ENCODE peak calls at places on chromosomes 1 and 21, in six cellular contexts. I is B cell, B is prostate gland, A is HCT116, Z is BE2C, R is ovary. Y is an unnamed sample.

GRCh38 chr1:110385369-110385768 is 5.5 kb downstream of the SLC16A4 start:
- DNase-seq in I (peak), B (no peak), A (no peak), Z (no peak), R (no peak), Y (no peak)

GRCh38 chr21:26934383-26934782 is 32.5 kb downstream of the ADAMTS5 start:
- DNase-seq in I (no peak), B (no peak), A (no peak), Z (no peak), R (no peak), Y (no peak)

GRCh38 chr1:231626951-231627614 is 493 bp downstream of the DISC1 start:
- DNase-seq in I (peak), B (peak), A (no peak), Z (peak), R (peak), Y (peak)

GRCh38 chr21:16608209-16608830 is 878.5 kb downstream of the USP25 start:
- DNase-seq in I (no peak), B (no peak), A (no peak), Z (no peak), R (no peak), Y (no peak)

GRCh38 chr1:162632743-162633326 is 571 bp downstream of the DDR2 start:
- DNase-seq in I (no peak), B (no peak), A (no peak), Z (no peak), R (peak), Y (no peak)

GRCh38 chr1:145872421-145872891 is 13.2 kb downstream of the ANKRD35 start:
- DNase-seq in I (no peak), B (peak), A (no peak), Z (no peak), R (peak), Y (no peak)

GRCh38 chr1:116506132-116507004 is 64.5 kb downstream of the CD58 start:
- DNase-seq in I (no peak), B (no peak), A (no peak), Z (no peak), R (no peak), Y (no peak)

GRCh38 chr1:6357243-6357929 is 36.2 kb downstream of the ACOT7 start:
- DNase-seq in I (no peak), B (no peak), A (no peak), Z (no peak), R (no peak), Y (no peak)

GRCh38 chr1:174965006-174965971 is 34.5 kb upstream of the CACYBP start:
- DNase-seq in I (no peak), B (no peak), A (no peak), Z (no peak), R (no peak), Y (no peak)

GRCh38 chr1:205127646-205128045 is 5.9 kb upstream of the RBBP5 start:
- DNase-seq in I (no peak), B (no peak), A (no peak), Z (no peak), R (no peak), Y (no peak)

GRCh38 chr1:20110679-20111078 is 8.7 kb downstream of the PLA2G2D start:
- DNase-seq in I (no peak), B (no peak), A (peak), Z (no peak), R (no peak), Y (no peak)

GRCh38 chr1:2979191-2980072 is 41.8 kb upstream of the ACTRT2 start:
- DNase-seq in I (peak), B (no peak), A (no peak), Z (no peak), R (no peak), Y (no peak)

GRCh38 chr1:223720987-223721591 is 8.8 kb downstream of the CAPN2 start:
- DNase-seq in I (no peak), B (peak), A (no peak), Z (no peak), R (peak), Y (no peak)

GRCh38 chr1:227317541-227318002 is 720 bp downstream of the CDC42BPA start:
- DNase-seq in I (no peak), B (peak), A (no peak), Z (peak), R (peak), Y (peak)

GRCh38 chr1:159835366-159835765 is 8.7 kb downstream of the SLAMF8 start:
- DNase-seq in I (no peak), B (no peak), A (no peak), Z (no peak), R (no peak), Y (no peak)

GRCh38 chr1:227432981-227433380 is 114.7 kb upstream of the CDC42BPA start:
- DNase-seq in I (no peak), B (no peak), A (no peak), Z (no peak), R (no peak), Y (no peak)

GRCh38 chr1:230708631-230709580 is 5.0 kb downstream of the AGT start:
- DNase-seq in I (no peak), B (no peak), A (no peak), Z (no peak), R (no peak), Y (no peak)

GRCh38 chr1:53590581-53591515 is 131.6 kb downstream of the DMRTB1 start:
- DNase-seq in I (no peak), B (no peak), A (no peak), Z (no peak), R (peak), Y (no peak)

GRCh38 chr1:29624320-29624719 is 388.0 kb downstream of the PTPRU start:
- DNase-seq in I (no peak), B (no peak), A (no peak), Z (no peak), R (no peak), Y (no peak)

GRCh38 chr1:91900538-91900937 is 14.6 kb upstream of the TGFBR3 start:
- DNase-seq in I (no peak), B (no peak), A (no peak), Z (no peak), R (no peak), Y (no peak)

GRCh38 chr1:98053471-98054366 is 132.9 kb upstream of the DPYD start:
- DNase-seq in I (no peak), B (peak), A (no peak), Z (peak), R (peak), Y (peak)

GRCh38 chr1:245690153-245690552 is 535.4 kb downstream of the KIF26B start:
- DNase-seq in I (no peak), B (no peak), A (no peak), Z (no peak), R (no peak), Y (no peak)

GRCh38 chr1:243507001-243507671 is 251.3 kb downstream of the SDCCAG8 start:
- DNase-seq in I (no peak), B (no peak), A (no peak), Z (no peak), R (no peak), Y (no peak)

GRCh38 chr1:20265243-20265642 is 25.4 kb upstream of the VWA5B1 start:
- DNase-seq in I (no peak), B (no peak), A (no peak), Z (no peak), R (no peak), Y (no peak)

GRCh38 chr1:175317795-175318194 is 125.2 kb upstream of the KIAA0040 start:
- DNase-seq in I (no peak), B (peak), A (no peak), Z (no peak), R (no peak), Y (no peak)

GRCh38 chr1:226002667-226003501 is 3.7 kb upstream of the SDE2 start:
- DNase-seq in I (no peak), B (peak), A (peak), Z (peak), R (no peak), Y (peak)

GRCh38 chr21:44547656-44548331 is 3.5 kb downstream of the KRTAP10-2 start:
- DNase-seq in I (no peak), B (no peak), A (no peak), Z (no peak), R (no peak), Y (no peak)

DNA sequence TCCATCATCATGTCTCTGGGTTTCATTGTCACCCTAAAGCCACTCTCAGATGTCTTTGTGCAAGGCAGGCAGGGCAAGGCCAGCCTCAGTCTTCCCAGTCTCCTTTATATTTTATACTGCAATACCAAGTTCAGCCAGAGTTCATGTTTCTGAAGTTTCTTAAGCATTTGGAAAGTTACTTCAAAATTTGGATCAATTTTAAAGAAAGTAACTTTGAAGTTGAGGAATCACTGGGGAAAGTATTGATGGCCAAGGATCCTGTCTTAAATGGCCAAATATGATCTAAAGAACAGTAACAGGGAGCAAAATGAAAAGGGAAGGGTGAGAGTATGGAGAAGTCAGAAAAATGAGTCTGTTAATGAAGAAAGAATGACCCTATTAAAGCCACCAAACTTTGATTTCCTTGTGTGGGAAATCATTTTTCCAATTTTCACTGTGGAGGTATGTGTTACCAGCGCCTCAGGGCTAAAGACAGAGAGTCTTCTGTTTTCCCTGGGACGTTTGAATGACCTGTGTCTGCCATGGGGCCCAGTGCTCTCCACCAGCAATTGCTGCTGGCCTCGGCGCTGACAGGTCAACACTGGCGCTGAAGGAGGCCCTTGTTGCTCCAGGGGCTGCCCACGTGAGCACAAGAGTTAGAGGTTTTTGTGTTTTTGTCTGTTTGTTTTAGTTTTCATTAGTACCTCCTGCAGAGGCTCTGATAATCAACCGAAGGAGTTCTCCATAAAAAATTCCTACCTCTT is 93.9 kb downstream of the ATP5PO start:
- DNase-seq in I (no peak), B (no peak), A (no peak), Z (no peak), R (no peak), Y (no peak)
- TF ChIP-seq CTCF in I (no peak), B (no peak), A (peak), Z (no peak), R (no peak), Y (peak)

GRCh38 chr1:33099290-33100118 is 18.6 kb downstream of the AZIN2 start:
- DNase-seq in I (no peak), B (peak), A (peak), Z (no peak), R (no peak), Y (no peak)
- TF ChIP-seq CTCF in I (no peak), B (no peak), A (peak), Z (no peak), R (no peak), Y (no peak)

DNA sequence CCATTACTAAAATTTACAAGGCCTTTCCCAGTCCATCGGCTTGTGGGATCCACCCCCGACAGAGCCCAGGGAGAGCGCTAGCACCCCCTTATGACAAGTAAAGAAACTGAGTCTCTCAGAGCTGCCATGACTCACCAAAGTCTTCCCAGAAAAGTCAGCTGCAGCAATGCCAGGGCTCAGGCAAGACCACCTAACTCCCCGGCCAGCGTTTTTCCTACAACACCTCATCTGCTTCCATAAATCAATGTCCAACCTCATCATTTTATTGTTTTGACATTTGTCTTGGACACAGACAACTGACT is 15.0 kb downstream of the DHCR24 start:
- DNase-seq in I (no peak), B (no peak), A (no peak), Z (no peak), R (no peak), Y (no peak)
- TF ChIP-seq CTCF in I (no peak), B (no peak), A (peak), Z (no peak), R (no peak), Y (no peak)

GRCh38 chr21:18387994-18388393 is 15.6 kb downstream of the TMPRSS15 start:
- DNase-seq in I (no peak), B (no peak), A (no peak), Z (no peak), R (no peak), Y (no peak)
- TF ChIP-seq CTCF in I (no peak), B (no peak), A (no peak), Z (peak), R (no peak), Y (no peak)

DNA sequence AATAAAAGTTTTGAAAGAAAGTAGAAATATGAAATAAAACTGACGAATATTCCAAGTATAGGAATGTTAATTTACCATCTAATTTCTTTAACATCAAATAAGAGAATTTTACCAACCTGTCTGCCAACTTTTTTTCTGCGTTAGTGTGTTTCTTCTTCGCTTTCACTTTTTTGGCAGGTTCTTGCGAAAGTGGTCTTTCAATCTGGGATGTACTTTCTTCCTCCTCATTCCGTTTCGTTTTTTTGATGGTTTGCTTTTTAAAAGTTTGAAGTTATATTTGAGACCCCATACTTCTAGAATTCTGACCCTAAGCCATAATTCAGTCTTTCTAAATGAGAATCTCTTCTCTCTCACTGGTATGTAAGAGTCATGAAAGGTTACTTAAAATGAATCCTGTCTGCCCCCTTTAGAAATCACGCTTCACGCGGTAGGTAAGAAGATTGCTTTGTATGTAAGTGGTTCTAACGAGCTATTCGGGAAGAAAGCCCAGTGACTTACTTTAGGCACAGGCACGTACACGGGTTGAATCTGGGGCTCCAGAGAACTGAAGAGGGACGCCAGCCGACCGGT is 570 bp downstream of the RBM34 start:
- DNase-seq in I (peak), B (no peak), A (peak), Z (no peak), R (no peak), Y (no peak)
- TF ChIP-seq CTCF in I (no peak), B (no peak), A (no peak), Z (no peak), R (no peak), Y (no peak)